ENCODE peak calls at places on chromosome 10, in nine cellular contexts. A is GDM1, O is non-pigmented ciliary epithelial cell, J is mammary epithelial cell, H is body of pancreas, S is HCT116, Q is IMR-90, U is stromal cell of bone marrow, V is NCI-H2171. K is an unnamed sample.

GRCh38 chr10:110083884-110084283 is 76.1 kb downstream of the ADD3 start:
- DNase-seq in A (no peak), O (no peak), J (peak), H (no peak), S (no peak), Q (peak), U (no peak), V (no peak), K (no peak)

GRCh38 chr10:59674211-59674836 is 35.3 kb downstream of the SLC16A9 start:
- DNase-seq in A (no peak), O (peak), J (peak), H (no peak), S (no peak), Q (peak), U (peak), V (no peak), K (peak)

GRCh38 chr10:101839421-101840063 is 4.1 kb downstream of the KCNIP2 start:
- DNase-seq in A (no peak), O (no peak), J (peak), H (no peak), S (peak), Q (peak), U (no peak), V (peak), K (no peak)

GRCh38 chr10:118543714-118544400 is 51.6 kb downstream of the PRLHR start:
- DNase-seq in A (no peak), O (no peak), J (peak), H (peak), S (peak), Q (peak), U (no peak), V (peak), K (no peak)

GRCh38 chr10:70096705-70097420 is 35.8 kb downstream of the AIFM2 start:
- DNase-seq in A (no peak), O (no peak), J (no peak), H (no peak), S (no peak), Q (no peak), U (no peak), V (no peak), K (no peak)

GRCh38 chr10:75101416-75102251 is 9.8 kb upstream of the SAMD8 start:
- DNase-seq in A (no peak), O (no peak), J (no peak), H (no peak), S (no peak), Q (no peak), U (no peak), V (no peak), K (no peak)

GRCh38 chr10:132064771-132065437 is 842 bp upstream of the JAKMIP3 start:
- DNase-seq in A (no peak), O (no peak), J (no peak), H (no peak), S (no peak), Q (no peak), U (no peak), V (no peak), K (no peak)

GRCh38 chr10:24715246-24715769 is 8.4 kb downstream of the ARHGAP21 start:
- DNase-seq in A (no peak), O (no peak), J (no peak), H (no peak), S (no peak), Q (no peak), U (no peak), V (no peak), K (no peak)

GRCh38 chr10:6748981-6749630 is 169.0 kb upstream of the PRKCQ start:
- DNase-seq in A (no peak), O (no peak), J (peak), H (no peak), S (peak), Q (peak), U (no peak), V (no peak), K (peak)

GRCh38 chr10:58820862-58821559 is 308.3 kb downstream of the BICC1 start:
- DNase-seq in A (no peak), O (no peak), J (peak), H (no peak), S (no peak), Q (peak), U (no peak), V (no peak), K (no peak)

GRCh38 chr10:61992059-61992460 is 90.6 kb downstream of the ARID5B start:
- DNase-seq in A (no peak), O (no peak), J (no peak), H (no peak), S (no peak), Q (peak), U (peak), V (no peak), K (no peak)

GRCh38 chr10:26879744-26880143 is 19.0 kb upstream of the ABI1 start:
- DNase-seq in A (no peak), O (no peak), J (no peak), H (peak), S (no peak), Q (no peak), U (no peak), V (no peak), K (no peak)

GRCh38 chr10:132684164-132684891 is 101.6 kb downstream of the NKX6-2 start:
- DNase-seq in A (peak), O (no peak), J (peak), H (peak), S (no peak), Q (peak), U (no peak), V (no peak), K (no peak)

GRCh38 chr10:122474145-122474739 is 12.9 kb downstream of the HTRA1 start:
- DNase-seq in A (no peak), O (no peak), J (no peak), H (no peak), S (no peak), Q (no peak), U (no peak), V (no peak), K (no peak)

GRCh38 chr10:80471715-80472233 is 17.7 kb downstream of the TSPAN14 start:
- DNase-seq in A (no peak), O (no peak), J (peak), H (no peak), S (peak), Q (no peak), U (no peak), V (no peak), K (no peak)

GRCh38 chr10:74514322-74514721 is 312.1 kb upstream of the KAT6B start:
- DNase-seq in A (no peak), O (no peak), J (no peak), H (no peak), S (no peak), Q (no peak), U (no peak), V (no peak), K (no peak)

GRCh38 chr10:113958631-113959382 is 84.9 kb upstream of the ADRB1 start:
- DNase-seq in A (no peak), O (peak), J (peak), H (no peak), S (peak), Q (peak), U (peak), V (no peak), K (peak)

GRCh38 chr10:132450825-132451505 is 54.0 kb downstream of the PWWP2B start:
- DNase-seq in A (no peak), O (no peak), J (no peak), H (no peak), S (no peak), Q (no peak), U (no peak), V (no peak), K (no peak)

GRCh38 chr10:14602807-14603538 is 171.7 kb downstream of the FAM107B start:
- DNase-seq in A (no peak), O (no peak), J (peak), H (no peak), S (no peak), Q (peak), U (no peak), V (no peak), K (no peak)

GRCh38 chr10:133441780-133442179 is 12.0 kb upstream of the SCART1 start:
- DNase-seq in A (no peak), O (no peak), J (no peak), H (no peak), S (no peak), Q (no peak), U (no peak), V (no peak), K (no peak)

GRCh38 chr10:80530251-80530650 is 7.5 kb upstream of the SH2D4B start:
- DNase-seq in A (peak), O (no peak), J (no peak), H (no peak), S (peak), Q (peak), U (no peak), V (no peak), K (no peak)

GRCh38 chr10:34063592-34063991 is 729.1 kb upstream of the NRP1 start:
- DNase-seq in A (no peak), O (no peak), J (no peak), H (no peak), S (no peak), Q (no peak), U (no peak), V (no peak), K (no peak)

GRCh38 chr10:103458720-103459119 is at the start of gene CALHM1:
- DNase-seq in A (no peak), O (no peak), J (no peak), H (no peak), S (no peak), Q (no peak), U (no peak), V (no peak), K (no peak)

GRCh38 chr10:60172363-60172990 is 217.2 kb downstream of the ANK3 start:
- DNase-seq in A (no peak), O (no peak), J (peak), H (no peak), S (no peak), Q (no peak), U (no peak), V (no peak), K (no peak)

GRCh38 chr10:79206300-79207095 is 137.7 kb downstream of the ZMIZ1 start:
- DNase-seq in A (no peak), O (no peak), J (no peak), H (no peak), S (no peak), Q (no peak), U (no peak), V (no peak), K (no peak)

GRCh38 chr10:82880776-82881175 is 1005.8 kb downstream of the NRG3 start:
- DNase-seq in A (no peak), O (no peak), J (no peak), H (no peak), S (no peak), Q (no peak), U (no peak), V (peak), K (no peak)

GRCh38 chr10:121572857-121573540 is 25.2 kb downstream of the FGFR2 start:
- DNase-seq in A (no peak), O (no peak), J (no peak), H (no peak), S (no peak), Q (no peak), U (no peak), V (peak), K (no peak)

GRCh38 chr10:82981137-82981723 is 1106.2 kb downstream of the NRG3 start:
- DNase-seq in A (no peak), O (peak), J (peak), H (no peak), S (no peak), Q (peak), U (peak), V (peak), K (peak)

GRCh38 chr10:122282253-122282671 is 11.2 kb downstream of the BTBD16 start:
- DNase-seq in A (no peak), O (no peak), J (no peak), H (no peak), S (no peak), Q (peak), U (peak), V (no peak), K (no peak)

GRCh38 chr10:71285180-71285545 is 33.9 kb upstream of the SLC29A3 start:
- DNase-seq in A (no peak), O (no peak), J (peak), H (peak), S (no peak), Q (peak), U (no peak), V (peak), K (no peak)

GRCh38 chr10:89954787-89955566 is 253.6 kb downstream of the KIF20B start:
- DNase-seq in A (no peak), O (no peak), J (no peak), H (no peak), S (no peak), Q (no peak), U (no peak), V (no peak), K (no peak)

K was measured in GM04503.